ENCODE peak calls at places on chromosomes 13 and 19, in four cellular contexts. G is K562, P is H1, U is GM12878. M is an unnamed sample.

GRCh38 chr19:17328517-17329060 is 6.1 kb downstream of the ANO8 start:
- DNase-seq in G (peak), P (peak), U (no peak), M (no peak)

GRCh38 chr13:106145997-106146864 is 389.2 kb downstream of the EFNB2 start:
- DNase-seq in U (no peak), G (no peak), P (no peak), M (no peak)

GRCh38 chr19:14004619-14005380 is 1.3 kb downstream of the RFX1 start:
- DNase-seq in G (peak), P (no peak), U (peak), M (no peak)

GRCh38 chr13:91142572-91142971 is 204.9 kb upstream of the MIR17HG start:
- DNase-seq in U (no peak), P (no peak), G (no peak), M (no peak)

GRCh38 chr13:78121459-78122348 is 203.1 kb upstream of the EDNRB start:
- DNase-seq in G (peak), U (peak), P (peak), M (peak)

GRCh38 chr19:7292352-7292949 is 1.8 kb downstream of the INSR start:
- DNase-seq in P (no peak), U (no peak), G (no peak), M (no peak)

GRCh38 chr13:42354246-42355117 is 82.5 kb downstream of the AKAP11 start:
- DNase-seq in U (peak), G (no peak), P (no peak), M (no peak)

GRCh38 chr19:1425102-1425842 is 12.9 kb upstream of the RPS15 start:
- DNase-seq in G (no peak), U (no peak), P (no peak), M (no peak)

GRCh38 chr13:65932587-65933239 is 1297.4 kb downstream of the PCDH9 start:
- DNase-seq in G (no peak), U (no peak), P (no peak), M (no peak)

GRCh38 chr19:958967-959685 is 25.0 kb upstream of the WDR18 start:
- DNase-seq in G (peak), P (no peak), U (no peak), M (peak)

GRCh38 chr13:48161530-48162179 is 66.8 kb upstream of the MED4 start:
- DNase-seq in P (no peak), G (no peak), U (no peak), M (no peak)
- TF ChIP-seq HDAC2 in P (no peak), G (no peak), U (no peak), M (no peak)

GRCh38 chr19:49459388-49459787 is 6.4 kb downstream of the ALDH16A1 start:
- DNase-seq in P (no peak), G (no peak), U (no peak), M (no peak)

GRCh38 chr19:49461656-49462055 is 8.6 kb downstream of the ALDH16A1 start:
- DNase-seq in G (no peak), P (no peak), U (no peak), M (no peak)

GRCh38 chr19:49456351-49456750 is 3.3 kb downstream of the ALDH16A1 start:
- DNase-seq in G (no peak), P (no peak), U (no peak), M (no peak)

GRCh38 chr19:49455729-49456128 is 2.7 kb downstream of the ALDH16A1 start:
- DNase-seq in U (no peak), G (no peak), P (no peak), M (no peak)

DNA sequence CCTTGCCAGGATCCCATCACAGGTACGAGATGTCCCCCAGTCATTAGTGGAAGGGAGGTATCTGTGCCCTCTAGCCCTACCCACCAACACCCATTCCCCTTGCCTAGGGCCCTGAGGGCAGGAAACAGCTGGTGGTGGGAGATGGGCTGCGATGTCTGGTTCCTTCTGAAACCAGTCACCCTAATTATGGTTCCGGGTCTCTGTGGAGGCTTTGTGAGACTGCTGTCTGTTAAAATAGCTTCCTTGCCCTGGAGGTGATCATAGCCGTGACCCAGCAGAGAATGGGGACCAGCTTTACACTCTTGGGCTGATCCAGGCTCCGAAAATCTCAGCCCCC is 5.5 kb downstream of the ALDH16A1 start:
- DNase-seq in U (no peak), G (no peak), P (no peak), M (no peak)
- TF ChIP-seq HDAC2 in U (no peak), G (no peak), P (no peak), M (no peak)

GRCh38 chr19:56125806-56126590 is 4.9 kb upstream of the ZNF787 start:
- DNase-seq in P (no peak), G (peak), U (no peak), M (no peak)
- TF ChIP-seq HDAC2 in P (no peak), G (peak), U (no peak), M (no peak)

GRCh38 chr13:46149272-46150133 is 32.5 kb downstream of the LCP1 start:
- DNase-seq in U (no peak), P (no peak), G (no peak), M (no peak)
- TF ChIP-seq HDAC2 in U (no peak), P (no peak), G (no peak), M (no peak)

GRCh38 chr19:44401787-44402115 is 343 bp upstream of the ZNF285 start:
- DNase-seq in G (no peak), U (no peak), P (no peak), M (peak)

GRCh38 chr19:44401108-44401786 is at the start of gene ZNF285:
- DNase-seq in P (peak), U (peak), G (peak), M (peak)
- TF ChIP-seq HDAC2 in P (no peak), U (no peak), G (no peak), M (no peak)

DNA sequence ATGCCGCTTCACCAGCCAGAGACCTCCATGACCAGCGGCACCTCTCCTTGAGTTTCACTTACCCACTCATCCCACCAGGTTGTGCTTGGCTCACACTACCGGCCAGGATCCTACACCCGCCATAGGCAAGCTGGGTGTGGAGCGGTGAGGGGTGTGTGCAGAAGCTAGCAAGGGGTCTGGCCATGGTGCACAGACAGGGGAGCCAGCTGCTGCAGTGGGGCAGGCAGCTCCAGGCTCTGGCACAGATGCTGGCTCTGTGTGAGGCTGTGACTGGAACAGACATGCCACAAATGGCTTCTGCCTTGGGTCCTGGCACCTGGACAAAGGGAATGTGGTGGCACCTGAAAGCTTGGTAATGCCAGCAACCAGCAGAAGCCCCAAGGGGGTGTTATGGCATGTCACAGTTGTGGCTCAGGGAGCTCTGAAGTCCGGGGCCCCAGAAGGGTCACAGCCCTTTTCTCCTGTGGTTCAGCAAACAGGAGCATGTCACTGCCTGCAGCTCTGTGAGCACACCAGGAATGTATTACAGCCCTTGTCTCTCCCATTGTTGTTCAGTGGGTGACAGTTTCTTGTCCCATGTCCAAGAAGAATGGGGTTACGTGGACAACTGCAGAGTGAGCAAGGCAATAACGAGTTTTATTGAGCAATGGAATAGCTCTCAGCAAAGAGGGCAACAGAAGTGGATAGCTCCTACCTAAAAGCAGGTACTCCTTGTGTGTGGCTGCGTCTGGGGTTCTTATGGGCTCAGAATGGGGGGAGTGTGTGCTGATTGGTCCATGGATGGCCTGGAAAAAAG is 2791.0 kb upstream of the PCDH20 start:
- DNase-seq in P (no peak), U (no peak), G (no peak), M (no peak)
- TF ChIP-seq HDAC2 in P (no peak), U (no peak), G (no peak), M (no peak)

DNA sequence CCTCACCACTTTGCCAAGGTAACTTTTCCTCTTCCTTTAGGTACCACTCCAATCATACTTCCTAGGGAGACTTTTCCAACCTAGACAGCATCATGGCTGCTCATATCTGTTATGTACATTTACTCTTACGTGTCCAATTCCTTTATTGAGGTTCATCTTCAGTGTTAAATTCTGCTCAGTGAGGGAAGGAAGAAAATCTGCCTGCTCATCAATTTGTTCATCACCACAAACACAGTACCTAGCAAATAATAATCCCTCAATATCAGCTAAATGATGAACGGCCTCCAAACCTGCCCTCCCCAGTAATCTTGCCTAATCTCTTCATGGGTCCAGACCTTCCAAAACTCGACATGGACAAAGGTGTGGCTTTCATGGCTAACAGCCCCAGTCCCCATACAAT is 380.8 kb downstream of the KCTD12 start:
- DNase-seq in G (no peak), U (no peak), P (no peak), M (no peak)
- TF ChIP-seq HDAC2 in G (no peak), U (no peak), P (no peak), M (no peak)

GRCh38 chr13:19978830-19979437 is 20.4 kb downstream of the ZMYM2 start:
- DNase-seq in U (no peak), P (no peak), G (no peak), M (no peak)

GRCh38 chr13:19985219-19985556 is 26.7 kb downstream of the ZMYM2 start:
- DNase-seq in P (no peak), G (no peak), U (no peak), M (no peak)

GRCh38 chr13:19982447-19983043 is 24.0 kb downstream of the ZMYM2 start:
- DNase-seq in U (no peak), P (no peak), G (no peak), M (no peak)

GRCh38 chr13:19981685-19982238 is 23.2 kb downstream of the ZMYM2 start:
- DNase-seq in U (no peak), P (no peak), G (no peak), M (no peak)

GRCh38 chr13:19984430-19985218 is 26.1 kb downstream of the ZMYM2 start:
- DNase-seq in G (no peak), P (no peak), U (peak), M (peak)
- TF ChIP-seq HDAC2 in G (no peak), P (no peak), U (no peak), M (no peak)

GRCh38 chr19:58355215-58355796 is 2.0 kb upstream of the A1BG start:
- DNase-seq in P (no peak), G (no peak), U (no peak), M (no peak)

GRCh38 chr19:58356971-58357797 is 3.9 kb upstream of the A1BG start:
- DNase-seq in G (no peak), U (no peak), P (no peak), M (no peak)

GRCh38 chr19:58355891-58356235 is 2.6 kb upstream of the A1BG start:
- DNase-seq in U (no peak), P (no peak), G (no peak), M (no peak)

GRCh38 chr19:58357798-58358145 is 4.5 kb upstream of the A1BG start:
- DNase-seq in U (no peak), G (no peak), P (no peak), M (no peak)

DNA sequence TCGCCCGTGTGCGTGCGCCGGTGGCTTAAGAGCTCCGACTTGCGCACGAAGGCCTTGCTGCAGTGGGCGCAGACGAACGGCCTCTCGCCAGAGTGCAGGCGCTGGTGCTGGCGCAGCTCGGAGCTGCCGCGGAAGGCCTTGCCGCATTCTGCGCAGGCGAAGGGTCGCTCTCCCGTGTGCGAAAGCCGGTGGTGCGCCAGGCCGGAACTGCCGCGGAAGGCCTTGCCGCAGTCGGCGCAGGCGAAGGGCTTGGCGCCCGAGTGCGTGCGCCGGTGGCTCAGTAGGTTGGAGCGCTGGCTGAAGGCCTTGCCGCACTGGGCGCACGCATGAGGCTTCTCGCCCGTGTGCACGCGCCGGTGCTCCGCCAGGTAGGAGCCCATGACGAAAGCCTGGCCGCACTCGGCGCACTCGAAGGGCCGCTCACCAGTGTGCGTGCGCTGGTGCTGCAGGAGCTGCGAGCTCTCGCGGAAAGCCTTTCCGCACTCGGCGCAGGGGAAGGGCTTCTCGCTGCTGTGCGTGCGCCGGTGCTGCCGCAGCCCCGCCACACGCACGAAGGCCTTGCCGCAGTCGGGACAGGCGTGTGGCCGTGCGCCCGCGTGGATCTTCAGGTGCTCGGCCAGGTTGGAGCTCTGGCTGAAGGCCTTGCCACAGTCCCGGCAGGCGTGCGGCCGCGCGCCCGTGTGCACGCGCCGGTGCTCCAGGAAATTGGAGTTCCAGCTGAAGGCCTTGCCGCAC is 3.1 kb upstream of the A1BG start:
- DNase-seq in U (no peak), P (no peak), G (no peak), M (no peak)
- TF ChIP-seq HDAC2 in U (no peak), P (no peak), G (no peak), M (no peak)

DNA sequence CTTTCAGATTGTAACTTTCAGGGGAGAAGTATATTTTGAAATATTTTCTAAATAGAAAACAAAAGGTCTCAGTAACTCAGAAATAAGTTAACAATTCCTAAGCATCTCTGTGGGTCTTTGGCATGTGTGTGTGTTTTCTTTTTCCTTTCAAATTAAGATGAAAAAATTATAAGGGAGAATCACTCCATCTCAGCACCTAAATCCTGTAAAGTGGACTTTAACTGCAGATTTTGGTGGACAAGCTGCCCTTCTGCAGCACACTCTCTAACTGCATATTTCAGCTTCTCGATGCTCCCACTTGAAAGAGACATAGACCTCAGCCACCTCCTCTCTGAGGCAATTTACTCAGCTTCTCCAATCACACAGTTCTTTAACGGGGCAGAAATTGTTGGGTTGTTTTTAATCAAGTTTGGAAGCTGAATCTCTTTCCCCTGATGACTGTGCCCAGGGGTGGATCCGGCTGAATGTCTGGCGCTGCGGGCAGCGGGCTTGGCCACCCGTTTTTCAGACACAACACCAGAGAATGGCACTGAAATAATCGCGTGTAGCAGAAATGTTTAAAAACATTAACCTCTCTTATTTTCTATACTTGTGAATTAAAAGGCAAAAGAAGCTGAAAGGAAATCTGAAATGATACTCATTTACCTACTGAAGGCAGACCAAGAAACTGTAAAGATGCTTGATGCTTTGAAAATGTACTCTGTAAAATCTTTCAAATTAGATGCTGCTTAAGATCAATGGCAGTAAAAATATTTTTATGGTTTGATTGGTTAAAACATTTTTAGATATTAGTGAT is 12.3 kb downstream of the ZIC2 start:
- DNase-seq in G (no peak), P (peak), U (no peak), M (no peak)
- TF ChIP-seq HDAC2 in G (no peak), P (no peak), U (no peak), M (no peak)

M was measured in A549.